ENCODE peak calls at places on chromosomes 13 and 19, in seven cellular contexts. One of them, this sample, is unnamed.

GRCh38 chr13:110525328-110526319 is 35.9 kb downstream of the RAB20 start:
- DNase-seq in A673: no peak
- DNase-seq in CD4-positive, alpha-beta T cell: no peak
- DNase-seq in tibial nerve: no peak
- DNase-seq in dorsolateral prefrontal cortex: no peak
- DNase-seq in thoracic aorta: no peak
- DNase-seq in cardiac fibroblast: no peak
- DNase-seq in this sample: no peak

GRCh38 chr19:49676136-49676689 is 858 bp upstream of the PRMT1 start:
- DNase-seq in A673: peak
- DNase-seq in CD4-positive, alpha-beta T cell: no peak
- DNase-seq in tibial nerve: peak
- DNase-seq in dorsolateral prefrontal cortex: peak
- DNase-seq in thoracic aorta: no peak
- DNase-seq in cardiac fibroblast: peak
- DNase-seq in this sample: peak

GRCh38 chr19:17348700-17349099 is 11.3 kb downstream of the GTPBP3 start:
- DNase-seq in A673: peak
- DNase-seq in CD4-positive, alpha-beta T cell: no peak
- DNase-seq in tibial nerve: peak
- DNase-seq in dorsolateral prefrontal cortex: no peak
- DNase-seq in thoracic aorta: peak
- DNase-seq in cardiac fibroblast: peak
- DNase-seq in this sample: peak

GRCh38 chr13:64510698-64511097 is 2719.4 kb downstream of the PCDH9 start:
- DNase-seq in A673: no peak
- DNase-seq in CD4-positive, alpha-beta T cell: no peak
- DNase-seq in tibial nerve: no peak
- DNase-seq in dorsolateral prefrontal cortex: no peak
- DNase-seq in thoracic aorta: no peak
- DNase-seq in cardiac fibroblast: peak
- DNase-seq in this sample: no peak

GRCh38 chr13:23608704-23609413 is 38.6 kb downstream of the TNFRSF19 start:
- DNase-seq in A673: no peak
- DNase-seq in CD4-positive, alpha-beta T cell: no peak
- DNase-seq in tibial nerve: peak
- DNase-seq in dorsolateral prefrontal cortex: no peak
- DNase-seq in thoracic aorta: no peak
- DNase-seq in cardiac fibroblast: peak
- DNase-seq in this sample: peak

GRCh38 chr13:37753776-37754175 is 115.8 kb downstream of the TRPC4 start:
- DNase-seq in A673: no peak
- DNase-seq in CD4-positive, alpha-beta T cell: no peak
- DNase-seq in tibial nerve: no peak
- DNase-seq in dorsolateral prefrontal cortex: no peak
- DNase-seq in thoracic aorta: no peak
- DNase-seq in cardiac fibroblast: no peak
- DNase-seq in this sample: no peak

GRCh38 chr13:25489238-25489637 is 117.5 kb downstream of the ATP8A2 start:
- DNase-seq in A673: no peak
- DNase-seq in CD4-positive, alpha-beta T cell: no peak
- DNase-seq in tibial nerve: no peak
- DNase-seq in dorsolateral prefrontal cortex: peak
- DNase-seq in thoracic aorta: no peak
- DNase-seq in cardiac fibroblast: no peak
- DNase-seq in this sample: no peak

GRCh38 chr19:35248310-35249145 is at the start of gene LSR:
- DNase-seq in A673: no peak
- DNase-seq in CD4-positive, alpha-beta T cell: peak
- DNase-seq in tibial nerve: no peak
- DNase-seq in dorsolateral prefrontal cortex: no peak
- DNase-seq in thoracic aorta: no peak
- DNase-seq in cardiac fibroblast: no peak
- DNase-seq in this sample: peak

GRCh38 chr19:49921871-49922755 is 6.9 kb upstream of the ATF5 start:
- DNase-seq in A673: no peak
- DNase-seq in CD4-positive, alpha-beta T cell: no peak
- DNase-seq in tibial nerve: no peak
- DNase-seq in dorsolateral prefrontal cortex: no peak
- DNase-seq in thoracic aorta: no peak
- DNase-seq in cardiac fibroblast: peak
- DNase-seq in this sample: no peak

GRCh38 chr13:49651775-49652690 is 23.7 kb downstream of the ARL11 start:
- DNase-seq in A673: no peak
- DNase-seq in CD4-positive, alpha-beta T cell: no peak
- DNase-seq in tibial nerve: no peak
- DNase-seq in dorsolateral prefrontal cortex: no peak
- DNase-seq in thoracic aorta: no peak
- DNase-seq in cardiac fibroblast: no peak
- DNase-seq in this sample: no peak

GRCh38 chr13:76620036-76620435 is 266.2 kb downstream of the KCTD12 start:
- DNase-seq in A673: no peak
- DNase-seq in CD4-positive, alpha-beta T cell: no peak
- DNase-seq in tibial nerve: no peak
- DNase-seq in dorsolateral prefrontal cortex: no peak
- DNase-seq in thoracic aorta: no peak
- DNase-seq in cardiac fibroblast: no peak
- DNase-seq in this sample: no peak

GRCh38 chr13:31827707-31828106 is 88.4 kb downstream of the RXFP2 start:
- DNase-seq in A673: no peak
- DNase-seq in CD4-positive, alpha-beta T cell: no peak
- DNase-seq in tibial nerve: no peak
- DNase-seq in dorsolateral prefrontal cortex: no peak
- DNase-seq in thoracic aorta: no peak
- DNase-seq in cardiac fibroblast: peak
- DNase-seq in this sample: no peak

GRCh38 chr19:54430306-54431254 is 15.3 kb downstream of the TTYH1 start:
- DNase-seq in A673: peak
- DNase-seq in CD4-positive, alpha-beta T cell: peak
- DNase-seq in tibial nerve: no peak
- DNase-seq in dorsolateral prefrontal cortex: no peak
- DNase-seq in thoracic aorta: no peak
- DNase-seq in cardiac fibroblast: peak
- DNase-seq in this sample: peak

GRCh38 chr13:77530870-77531269 is 4.6 kb upstream of the SCEL start:
- DNase-seq in A673: no peak
- DNase-seq in CD4-positive, alpha-beta T cell: no peak
- DNase-seq in tibial nerve: no peak
- DNase-seq in dorsolateral prefrontal cortex: no peak
- DNase-seq in thoracic aorta: no peak
- DNase-seq in cardiac fibroblast: no peak
- DNase-seq in this sample: no peak

GRCh38 chr13:71685072-71685471 is 181.9 kb downstream of the DACH1 start:
- DNase-seq in A673: no peak
- DNase-seq in CD4-positive, alpha-beta T cell: no peak
- DNase-seq in tibial nerve: no peak
- DNase-seq in dorsolateral prefrontal cortex: no peak
- DNase-seq in thoracic aorta: no peak
- DNase-seq in cardiac fibroblast: no peak
- DNase-seq in this sample: no peak

GRCh38 chr13:23500858-23501257 is 67.4 kb upstream of the SACS start:
- DNase-seq in A673: peak
- DNase-seq in CD4-positive, alpha-beta T cell: no peak
- DNase-seq in tibial nerve: no peak
- DNase-seq in dorsolateral prefrontal cortex: no peak
- DNase-seq in thoracic aorta: no peak
- DNase-seq in cardiac fibroblast: peak
- DNase-seq in this sample: no peak

GRCh38 chr19:6108721-6109633 is 1.3 kb downstream of the RFX2 start:
- DNase-seq in A673: peak
- DNase-seq in CD4-positive, alpha-beta T cell: peak
- DNase-seq in tibial nerve: peak
- DNase-seq in dorsolateral prefrontal cortex: no peak
- DNase-seq in thoracic aorta: peak
- DNase-seq in cardiac fibroblast: peak
- DNase-seq in this sample: peak

GRCh38 chr19:4523306-4524110 is 5.2 kb upstream of the PLIN4 start:
- DNase-seq in A673: no peak
- DNase-seq in CD4-positive, alpha-beta T cell: peak
- DNase-seq in tibial nerve: peak
- DNase-seq in dorsolateral prefrontal cortex: no peak
- DNase-seq in thoracic aorta: no peak
- DNase-seq in cardiac fibroblast: peak
- DNase-seq in this sample: peak

GRCh38 chr13:64959276-64959675 is 2270.9 kb downstream of the PCDH9 start:
- DNase-seq in A673: no peak
- DNase-seq in CD4-positive, alpha-beta T cell: no peak
- DNase-seq in tibial nerve: no peak
- DNase-seq in dorsolateral prefrontal cortex: no peak
- DNase-seq in thoracic aorta: no peak
- DNase-seq in cardiac fibroblast: no peak
- DNase-seq in this sample: no peak

GRCh38 chr13:99392806-99393135 is 85.6 kb upstream of the GPR183 start:
- DNase-seq in A673: no peak
- DNase-seq in CD4-positive, alpha-beta T cell: no peak
- DNase-seq in tibial nerve: no peak
- DNase-seq in dorsolateral prefrontal cortex: no peak
- DNase-seq in thoracic aorta: no peak
- DNase-seq in cardiac fibroblast: no peak
- DNase-seq in this sample: no peak

GRCh38 chr13:80374453-80374852 is 33.5 kb upstream of the SPRY2 start:
- DNase-seq in A673: no peak
- DNase-seq in CD4-positive, alpha-beta T cell: no peak
- DNase-seq in tibial nerve: peak
- DNase-seq in dorsolateral prefrontal cortex: no peak
- DNase-seq in thoracic aorta: no peak
- DNase-seq in cardiac fibroblast: peak
- DNase-seq in this sample: no peak

GRCh38 chr19:15297416-15298224 is 34.7 kb downstream of the BRD4 start:
- DNase-seq in A673: peak
- DNase-seq in CD4-positive, alpha-beta T cell: no peak
- DNase-seq in tibial nerve: no peak
- DNase-seq in dorsolateral prefrontal cortex: no peak
- DNase-seq in thoracic aorta: no peak
- DNase-seq in cardiac fibroblast: peak
- DNase-seq in this sample: no peak
- TF ChIP-seq CTCF in A673: peak
- TF ChIP-seq CTCF in CD4-positive, alpha-beta T cell: no peak
- TF ChIP-seq CTCF in tibial nerve: no peak
- TF ChIP-seq CTCF in dorsolateral prefrontal cortex: no peak
- TF ChIP-seq CTCF in thoracic aorta: no peak
- TF ChIP-seq CTCF in cardiac fibroblast: peak
- TF ChIP-seq CTCF in this sample: no peak

GRCh38 chr19:14434157-14434501 is 1.0 kb downstream of the PKN1 start:
- DNase-seq in A673: no peak
- DNase-seq in CD4-positive, alpha-beta T cell: no peak
- DNase-seq in tibial nerve: no peak
- DNase-seq in dorsolateral prefrontal cortex: no peak
- DNase-seq in thoracic aorta: no peak
- DNase-seq in cardiac fibroblast: no peak
- DNase-seq in this sample: no peak

GRCh38 chr19:14434543-14435319 is 1.6 kb downstream of the PKN1 start:
- DNase-seq in A673: no peak
- DNase-seq in CD4-positive, alpha-beta T cell: peak
- DNase-seq in tibial nerve: no peak
- DNase-seq in dorsolateral prefrontal cortex: no peak
- DNase-seq in thoracic aorta: peak
- DNase-seq in cardiac fibroblast: peak
- DNase-seq in this sample: no peak

GRCh38 chr19:14435320-14436050 is 2.4 kb downstream of the PKN1 start:
- DNase-seq in A673: no peak
- DNase-seq in CD4-positive, alpha-beta T cell: no peak
- DNase-seq in tibial nerve: no peak
- DNase-seq in dorsolateral prefrontal cortex: no peak
- DNase-seq in thoracic aorta: no peak
- DNase-seq in cardiac fibroblast: no peak
- DNase-seq in this sample: no peak

GRCh38 chr19:14432817-14433453 is at the start of gene PKN1:
- DNase-seq in A673: peak
- DNase-seq in CD4-positive, alpha-beta T cell: peak
- DNase-seq in tibial nerve: no peak
- DNase-seq in dorsolateral prefrontal cortex: no peak
- DNase-seq in thoracic aorta: no peak
- DNase-seq in cardiac fibroblast: peak
- DNase-seq in this sample: peak

DNA sequence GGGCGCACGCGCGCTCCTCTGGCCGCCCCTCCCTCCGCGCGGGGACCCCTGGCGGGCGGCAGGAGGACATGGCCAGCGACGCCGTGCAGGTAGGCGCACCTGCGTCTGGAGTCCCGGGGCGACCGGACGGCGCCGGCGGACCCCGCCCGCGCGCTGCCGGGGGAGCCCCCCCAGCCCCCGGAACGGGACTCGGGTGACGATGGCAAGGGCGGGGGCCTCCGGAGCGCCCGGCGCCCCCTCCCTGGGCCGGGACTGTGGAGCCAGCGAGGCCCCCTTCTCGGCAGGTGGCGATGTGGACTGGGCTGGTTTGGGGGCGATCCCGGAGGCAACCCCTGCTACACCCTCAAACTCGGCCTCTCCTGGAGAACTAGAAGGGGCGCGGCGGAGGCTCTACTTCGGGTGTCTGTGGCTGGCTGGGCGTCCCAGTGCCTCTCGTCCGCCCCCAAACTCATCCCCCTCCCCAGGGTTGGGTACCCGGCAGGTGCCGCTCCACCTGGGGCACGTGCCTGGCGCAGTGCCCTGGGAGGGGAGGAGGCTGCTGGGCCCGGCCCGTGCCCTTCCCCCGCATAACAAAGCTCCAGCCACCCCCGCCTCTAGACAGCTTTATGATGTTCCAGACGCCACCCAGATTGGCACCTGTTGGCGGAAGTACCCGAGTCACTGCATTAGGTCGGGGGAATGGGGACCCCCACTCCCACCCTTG is 499 bp downstream of the PKN1 start:
- DNase-seq in A673: no peak
- DNase-seq in CD4-positive, alpha-beta T cell: peak
- DNase-seq in tibial nerve: no peak
- DNase-seq in dorsolateral prefrontal cortex: no peak
- DNase-seq in thoracic aorta: no peak
- DNase-seq in cardiac fibroblast: no peak
- DNase-seq in this sample: no peak
- TF ChIP-seq CTCF in A673: no peak
- TF ChIP-seq CTCF in CD4-positive, alpha-beta T cell: no peak
- TF ChIP-seq CTCF in tibial nerve: no peak
- TF ChIP-seq CTCF in dorsolateral prefrontal cortex: no peak
- TF ChIP-seq CTCF in thoracic aorta: no peak
- TF ChIP-seq CTCF in cardiac fibroblast: no peak
- TF ChIP-seq CTCF in this sample: no peak

GRCh38 chr13:67308004-67308772 is 78.1 kb upstream of the PCDH9 start:
- DNase-seq in A673: no peak
- DNase-seq in CD4-positive, alpha-beta T cell: no peak
- DNase-seq in tibial nerve: no peak
- DNase-seq in dorsolateral prefrontal cortex: no peak
- DNase-seq in thoracic aorta: no peak
- DNase-seq in cardiac fibroblast: no peak
- DNase-seq in this sample: no peak
- TF ChIP-seq CTCF in A673: no peak
- TF ChIP-seq CTCF in CD4-positive, alpha-beta T cell: no peak
- TF ChIP-seq CTCF in tibial nerve: no peak
- TF ChIP-seq CTCF in dorsolateral prefrontal cortex: no peak
- TF ChIP-seq CTCF in thoracic aorta: no peak
- TF ChIP-seq CTCF in cardiac fibroblast: no peak
- TF ChIP-seq CTCF in this sample: no peak

DNA sequence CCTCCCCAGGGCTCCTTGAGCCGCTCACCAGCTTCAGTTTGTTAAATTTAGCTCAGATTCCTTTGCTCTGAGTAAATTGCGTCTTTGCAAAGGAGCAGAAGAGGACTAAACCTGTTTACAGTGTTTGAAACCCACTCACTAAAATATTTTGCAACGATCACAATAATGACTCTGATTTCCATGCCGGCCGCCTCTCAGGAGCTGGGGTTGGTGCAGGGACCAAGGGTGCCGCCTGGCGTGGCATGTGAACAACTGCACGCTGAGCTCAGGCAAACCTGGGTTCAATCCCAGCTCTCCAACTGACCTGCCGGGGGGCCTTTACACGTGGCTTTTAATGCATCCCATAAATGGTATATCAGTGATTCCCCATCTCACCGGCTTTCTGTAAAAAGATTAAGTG is 68.7 kb upstream of the CACNA1A start:
- DNase-seq in A673: no peak
- DNase-seq in CD4-positive, alpha-beta T cell: no peak
- DNase-seq in tibial nerve: no peak
- DNase-seq in dorsolateral prefrontal cortex: peak
- DNase-seq in thoracic aorta: no peak
- DNase-seq in cardiac fibroblast: no peak
- DNase-seq in this sample: no peak
- TF ChIP-seq CTCF in A673: no peak
- TF ChIP-seq CTCF in CD4-positive, alpha-beta T cell: no peak
- TF ChIP-seq CTCF in tibial nerve: peak
- TF ChIP-seq CTCF in dorsolateral prefrontal cortex: peak
- TF ChIP-seq CTCF in thoracic aorta: no peak
- TF ChIP-seq CTCF in cardiac fibroblast: peak
- TF ChIP-seq CTCF in this sample: no peak